ENCODE peak calls at places on chromosomes 1 and 21, in ten cellular contexts. N is amygdala; L is stimulated activated CD4-positive, alpha-beta T cell treated with anti-CD3 and anti-CD28 coated beads, Interleukin-4, amount 100 ng/mL, for 4 hours; I is AG09309; J is Ammon's horn; R is activated naive CD4-positive, alpha-beta T cell; D is neural progenitor cell; A is activated CD4-positive, alpha-beta T cell treated with anti-CD3 and anti-CD28 coated beads, Interleukin-2, amount 10 ng/mL, durations not matched to agents 7 days and 5 days; S is GM06990; M is AG08395. B is an unnamed sample.

GRCh38 chr1:15799928-15800835 is 7.3 kb downstream of the UQCRHL start:
- DNase-seq in N (no peak), L (no peak), I (no peak), J (peak), R (no peak), D (peak), A (no peak), S (no peak), M (peak), B (peak)

GRCh38 chr21:34800797-34801518 is 132.2 kb downstream of the CLIC6 start:
- DNase-seq in N (no peak), L (no peak), I (no peak), J (no peak), R (no peak), D (no peak), A (no peak), S (no peak), M (peak), B (no peak)

GRCh38 chr1:41870076-41870562 is 48.6 kb downstream of the HIVEP3 start:
- DNase-seq in N (no peak), L (no peak), I (no peak), J (no peak), R (no peak), D (no peak), A (no peak), S (peak), M (no peak), B (no peak)

GRCh38 chr1:221335161-221336101 is 406.5 kb downstream of the DUSP10 start:
- DNase-seq in N (peak), L (no peak), I (peak), J (peak), R (no peak), D (peak), A (no peak), S (no peak), M (peak), B (no peak)

GRCh38 chr1:200976634-200977033 is 46.9 kb downstream of the KIF21B start:
- DNase-seq in N (no peak), L (no peak), I (no peak), J (no peak), R (no peak), D (no peak), A (no peak), S (no peak), M (no peak), B (no peak)

GRCh38 chr1:221778535-221779142 is 36.8 kb upstream of the DUSP10 start:
- DNase-seq in N (no peak), L (peak), I (no peak), J (no peak), R (peak), D (no peak), A (peak), S (peak), M (no peak), B (peak)

GRCh38 chr1:227880342-227880924 is 65.0 kb downstream of the PRSS38 start:
- DNase-seq in N (no peak), L (no peak), I (no peak), J (no peak), R (no peak), D (no peak), A (no peak), S (no peak), M (no peak), B (no peak)

GRCh38 chr1:186295980-186296379 is 79.1 kb downstream of the TPR start:
- DNase-seq in N (no peak), L (no peak), I (no peak), J (no peak), R (no peak), D (no peak), A (no peak), S (no peak), M (no peak), B (no peak)

GRCh38 chr1:152110860-152111514 is 4.3 kb downstream of the TCHH start:
- DNase-seq in N (no peak), L (no peak), I (peak), J (peak), R (no peak), D (peak), A (peak), S (no peak), M (peak), B (peak)

GRCh38 chr21:33684068-33684467 is 41.8 kb downstream of the ITSN1 start:
- DNase-seq in N (no peak), L (no peak), I (no peak), J (no peak), R (no peak), D (no peak), A (no peak), S (no peak), M (no peak), B (no peak)

GRCh38 chr1:246532519-246532918 is 25.4 kb upstream of the SMYD3 start:
- DNase-seq in N (no peak), L (no peak), I (no peak), J (no peak), R (no peak), D (no peak), A (no peak), S (no peak), M (no peak), B (no peak)

GRCh38 chr21:39082656-39083376 is 100.4 kb downstream of the PSMG1 start:
- DNase-seq in N (no peak), L (no peak), I (no peak), J (no peak), R (no peak), D (peak), A (no peak), S (no peak), M (no peak), B (no peak)

GRCh38 chr1:197737916-197738315 is 37.4 kb downstream of the DENND1B start:
- DNase-seq in N (no peak), L (no peak), I (no peak), J (no peak), R (no peak), D (no peak), A (no peak), S (no peak), M (no peak), B (no peak)

GRCh38 chr1:185561629-185562028 is 172.6 kb upstream of the HMCN1 start:
- DNase-seq in N (no peak), L (no peak), I (peak), J (no peak), R (no peak), D (no peak), A (no peak), S (no peak), M (no peak), B (no peak)

GRCh38 chr1:46523556-46524443 is 27.6 kb downstream of the KNCN start:
- DNase-seq in N (no peak), L (no peak), I (no peak), J (no peak), R (no peak), D (no peak), A (no peak), S (no peak), M (no peak), B (peak)

GRCh38 chr21:15058718-15059316 is 6.0 kb downstream of the NRIP1 start:
- DNase-seq in N (no peak), L (no peak), I (no peak), J (no peak), R (no peak), D (no peak), A (no peak), S (no peak), M (peak), B (no peak)

GRCh38 chr1:58047265-58047858 is 499.2 kb downstream of the OMA1 start:
- DNase-seq in N (no peak), L (no peak), I (no peak), J (no peak), R (no peak), D (peak), A (peak), S (no peak), M (peak), B (peak)

GRCh38 chr1:10553124-10553523 is 78.4 kb downstream of the PEX14 start:
- DNase-seq in N (no peak), L (no peak), I (no peak), J (no peak), R (no peak), D (no peak), A (no peak), S (no peak), M (no peak), B (no peak)

GRCh38 chr1:228205526-228206436 is 2.1 kb upstream of the OBSCN start:
- DNase-seq in N (no peak), L (no peak), I (no peak), J (no peak), R (no peak), D (no peak), A (no peak), S (no peak), M (no peak), B (peak)

GRCh38 chr21:45054162-45054926 is 20.0 kb upstream of the ADARB1 start:
- DNase-seq in N (no peak), L (no peak), I (no peak), J (no peak), R (no peak), D (no peak), A (no peak), S (no peak), M (no peak), B (no peak)

GRCh38 chr1:99943238-99943794 is 26.5 kb upstream of the SLC35A3 start:
- DNase-seq in N (no peak), L (no peak), I (peak), J (no peak), R (no peak), D (no peak), A (no peak), S (no peak), M (peak), B (no peak)

GRCh38 chr1:154707901-154708514 is 100.0 kb upstream of the ADAR start:
- DNase-seq in N (no peak), L (no peak), I (no peak), J (no peak), R (no peak), D (no peak), A (no peak), S (no peak), M (no peak), B (no peak)

GRCh38 chr1:57270926-57271698 is 152.7 kb downstream of the DAB1 start:
- DNase-seq in N (no peak), L (no peak), I (no peak), J (no peak), R (no peak), D (peak), A (no peak), S (no peak), M (no peak), B (no peak)

GRCh38 chr1:930633-931138 is 7.0 kb downstream of the SAMD11 start:
- DNase-seq in N (no peak), L (no peak), I (no peak), J (no peak), R (no peak), D (no peak), A (no peak), S (no peak), M (no peak), B (no peak)

GRCh38 chr1:54158071-54158470 is 5.3 kb upstream of the CDCP2 start:
- DNase-seq in N (no peak), L (no peak), I (no peak), J (no peak), R (no peak), D (no peak), A (no peak), S (no peak), M (no peak), B (no peak)

GRCh38 chr1:109272021-109272799 is 10.7 kb downstream of the PSRC1 start:
- DNase-seq in N (no peak), L (no peak), I (no peak), J (no peak), R (no peak), D (no peak), A (no peak), S (no peak), M (no peak), B (no peak)